ENCODE peak calls at places on chromosome 22, in eight cellular contexts. O, S, I, T, N, R, W and K are unnamed samples.

GRCh38 chr22:43101306-43101705 is 9.2 kb upstream of the BIK start:
- DNase-seq in O (no peak), S (no peak), I (peak), T (no peak), N (no peak), R (no peak), W (no peak), K (no peak)

GRCh38 chr22:43159484-43160178 is 8.3 kb downstream of the TSPO start:
- DNase-seq in O (no peak), S (no peak), I (peak), T (peak), N (peak), R (no peak), W (no peak), K (no peak)

GRCh38 chr22:41928416-41929157 is 2.0 kb upstream of the TNFRSF13C start:
- DNase-seq in O (no peak), S (no peak), I (no peak), T (no peak), N (no peak), R (no peak), W (no peak), K (no peak)

GRCh38 chr22:23305922-23306374 is 125.6 kb downstream of the BCR start:
- DNase-seq in O (no peak), S (peak), I (peak), T (no peak), N (no peak), R (no peak), W (no peak), K (no peak)

GRCh38 chr22:48888466-48889208 is 939.0 kb downstream of the BRD1 start:
- DNase-seq in O (no peak), S (no peak), I (no peak), T (no peak), N (no peak), R (no peak), W (no peak), K (no peak)

GRCh38 chr22:44809456-44809855 is 57.1 kb downstream of the ARHGAP8 start:
- DNase-seq in O (no peak), S (no peak), I (no peak), T (no peak), N (no peak), R (no peak), W (no peak), K (no peak)

GRCh38 chr22:19770349-19771220 is 10.0 kb downstream of the TBX1 start:
- DNase-seq in O (no peak), S (no peak), I (no peak), T (no peak), N (no peak), R (no peak), W (no peak), K (no peak)

GRCh38 chr22:50612168-50612714 is 11.6 kb downstream of the MAPK8IP2 start:
- DNase-seq in O (no peak), S (no peak), I (peak), T (no peak), N (peak), R (no peak), W (no peak), K (no peak)

GRCh38 chr22:44080936-44081853 is 57.1 kb downstream of the PARVB start:
- DNase-seq in O (peak), S (peak), I (peak), T (peak), N (peak), R (no peak), W (peak), K (peak)

GRCh38 chr22:44147821-44148574 is 32.7 kb upstream of the PARVG start:
- DNase-seq in O (no peak), S (peak), I (no peak), T (no peak), N (peak), R (no peak), W (no peak), K (no peak)

GRCh38 chr22:30248484-30248883 is 1.9 kb upstream of the LIF start:
- DNase-seq in O (no peak), S (no peak), I (no peak), T (no peak), N (no peak), R (no peak), W (no peak), K (no peak)

GRCh38 chr22:50542416-50542927 is 3.2 kb upstream of the KLHDC7B start:
- DNase-seq in O (no peak), S (no peak), I (no peak), T (no peak), N (no peak), R (peak), W (no peak), K (no peak)

GRCh38 chr22:37979782-37980181 is 4.6 kb downstream of the SOX10 start:
- DNase-seq in O (no peak), S (no peak), I (no peak), T (no peak), N (no peak), R (no peak), W (no peak), K (no peak)

GRCh38 chr22:31945478-31945815 is 1.1 kb downstream of the YWHAH start:
- DNase-seq in O (no peak), S (no peak), I (no peak), T (no peak), N (no peak), R (no peak), W (no peak), K (no peak)

GRCh38 chr22:23910496-23911190 is 16.5 kb downstream of the MIF start:
- DNase-seq in O (no peak), S (no peak), I (no peak), T (no peak), N (no peak), R (no peak), W (no peak), K (no peak)

GRCh38 chr22:19876314-19876940 is 21.8 kb upstream of the GNB1L start:
- DNase-seq in O (no peak), S (no peak), I (peak), T (no peak), N (peak), R (no peak), W (no peak), K (peak)

GRCh38 chr22:41300661-41301060 is 664 bp upstream of the ZC3H7B start:
- DNase-seq in O (no peak), S (no peak), I (no peak), T (no peak), N (no peak), R (no peak), W (no peak), K (no peak)

GRCh38 chr22:36775966-36776669 is at the start of gene IFT27:
- DNase-seq in O (peak), S (peak), I (peak), T (peak), N (peak), R (peak), W (peak), K (peak)

GRCh38 chr22:36772451-36772850 is 3.5 kb downstream of the IFT27 start:
- DNase-seq in O (no peak), S (no peak), I (no peak), T (no peak), N (no peak), R (no peak), W (no peak), K (no peak)

GRCh38 chr22:36771376-36772063 is 4.4 kb downstream of the IFT27 start:
- DNase-seq in O (no peak), S (no peak), I (no peak), T (no peak), N (no peak), R (no peak), W (no peak), K (no peak)

GRCh38 chr22:36775589-36775965 is 342 bp downstream of the IFT27 start:
- DNase-seq in O (no peak), S (peak), I (no peak), T (no peak), N (peak), R (no peak), W (no peak), K (no peak)

DNA sequence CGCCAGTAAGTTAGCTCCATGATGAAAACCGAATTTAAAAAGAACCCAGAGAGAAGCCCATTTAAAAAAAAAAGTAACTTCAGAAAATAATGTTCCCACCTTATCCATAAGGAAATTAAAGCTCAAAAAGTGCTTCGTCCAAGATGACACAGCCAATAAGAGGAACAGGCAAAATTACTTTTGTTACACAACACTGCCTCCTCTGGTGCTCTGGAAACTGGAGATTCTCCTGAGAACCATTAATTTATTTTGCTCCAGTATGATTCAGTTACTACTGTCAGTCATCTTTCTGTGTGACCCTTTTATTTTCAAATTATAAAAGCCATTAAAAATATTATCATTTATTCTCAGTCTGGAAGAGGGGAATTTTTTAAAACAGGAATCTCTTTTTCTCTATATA is 2.0 kb downstream of the IFT27 start:
- DNase-seq in O (no peak), S (peak), I (peak), T (peak), N (no peak), R (no peak), W (no peak), K (peak)
- TF ChIP-seq RAD21 in O (peak), S (peak), I (peak), T (peak), N (peak), R (peak), W (no peak), K (peak)

GRCh38 chr22:36430863-36431262 is 43.1 kb upstream of the MYH9 start:
- DNase-seq in O (no peak), S (peak), I (no peak), T (peak), N (no peak), R (no peak), W (peak), K (peak)

GRCh38 chr22:36423461-36424404 is 36.0 kb upstream of the MYH9 start:
- DNase-seq in O (no peak), S (peak), I (no peak), T (peak), N (no peak), R (no peak), W (no peak), K (no peak)

GRCh38 chr22:36422287-36423014 is 34.7 kb upstream of the MYH9 start:
- DNase-seq in O (no peak), S (no peak), I (no peak), T (no peak), N (no peak), R (no peak), W (peak), K (no peak)

GRCh38 chr22:36424901-36425579 is 37.3 kb upstream of the MYH9 start:
- DNase-seq in O (no peak), S (no peak), I (no peak), T (no peak), N (no peak), R (no peak), W (no peak), K (no peak)

DNA sequence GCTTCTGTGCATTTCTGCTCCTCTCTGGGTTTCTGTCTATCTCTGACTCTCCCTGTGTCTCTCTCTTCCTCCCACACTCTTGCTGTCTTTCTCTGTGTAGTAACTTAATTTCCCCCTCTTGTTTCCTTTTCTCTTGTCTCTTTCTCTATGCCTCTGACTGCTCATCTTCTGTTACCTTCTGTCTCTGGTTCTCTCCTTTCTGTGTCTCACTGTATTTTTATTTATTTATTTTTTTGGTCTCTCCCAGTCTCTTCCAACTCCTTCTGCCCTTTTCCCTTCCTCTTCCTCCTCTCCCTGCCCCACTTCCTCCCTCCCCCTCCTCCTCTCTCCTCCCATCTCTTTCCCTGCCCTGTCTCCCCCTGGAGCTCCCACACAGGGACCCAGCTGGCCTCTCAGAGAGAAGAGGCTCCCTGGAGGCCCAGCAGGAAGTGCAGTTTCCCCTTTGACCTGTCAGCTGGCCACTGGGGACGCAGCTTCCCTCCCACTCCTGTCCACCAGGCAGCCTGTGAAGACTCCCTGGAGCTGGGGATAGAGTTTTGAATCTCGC is 38.3 kb upstream of the MYH9 start:
- DNase-seq in O (no peak), S (peak), I (peak), T (peak), N (peak), R (no peak), W (peak), K (peak)
- TF ChIP-seq RAD21 in O (no peak), S (no peak), I (no peak), T (no peak), N (no peak), R (no peak), W (no peak), K (no peak)

GRCh38 chr22:46609175-46609690 is 11.0 kb upstream of the GRAMD4 start:
- DNase-seq in O (no peak), S (no peak), I (no peak), T (no peak), N (no peak), R (no peak), W (peak), K (no peak)
- TF ChIP-seq RAD21 in O (no peak), S (no peak), I (no peak), T (no peak), N (peak), R (no peak), W (peak), K (no peak)

GRCh38 chr22:35589071-35589735 is 27.9 kb downstream of the MB start:
- DNase-seq in O (peak), S (peak), I (no peak), T (no peak), N (no peak), R (no peak), W (no peak), K (peak)
- TF ChIP-seq RAD21 in O (peak), S (no peak), I (no peak), T (peak), N (no peak), R (no peak), W (no peak), K (peak)